ENCODE peak calls at places on chromosomes 1 and 21, in six cellular contexts. E is BE2C, L is lower lobe of right lung, C is fibroblast of the aortic adventitia, D is astrocyte, Z is activated B cell treated with CpG ODN at 0.5 μM for 24 hours. Y is an unnamed sample.

GRCh38 chr1:59699227-59699847 is 115.4 kb upstream of the HOOK1 start:
- DNase-seq in C (peak), L (no peak), Z (no peak), E (no peak), D (no peak), Y (no peak)

GRCh38 chr1:235073968-235074334 is 54.7 kb downstream of the TOMM20 start:
- DNase-seq in L (peak), C (no peak), E (no peak), Z (no peak), D (no peak), Y (no peak)

GRCh38 chr1:218079820-218080219 is 205.3 kb upstream of the RRP15 start:
- DNase-seq in C (no peak), L (no peak), Z (no peak), D (no peak), E (no peak), Y (no peak)

GRCh38 chr1:209838537-209838936 is 10.8 kb downstream of the UTP25 start:
- DNase-seq in Z (no peak), E (no peak), D (no peak), C (no peak), L (peak), Y (no peak)

GRCh38 chr1:189596197-189596596 is 881.5 kb downstream of the BRINP3 start:
- DNase-seq in E (no peak), C (no peak), Z (no peak), D (no peak), L (no peak), Y (no peak)

GRCh38 chr21:34133802-34134201 is 60.4 kb downstream of the MRPS6 start:
- DNase-seq in C (no peak), E (no peak), L (no peak), Z (no peak), D (no peak), Y (no peak)

GRCh38 chr1:187685338-187685737 is 856.6 kb downstream of the PLA2G4A start:
- DNase-seq in L (no peak), C (peak), Z (no peak), E (no peak), D (peak), Y (no peak)

GRCh38 chr21:35096959-35097358 is 47.9 kb upstream of the RUNX1 start:
- DNase-seq in L (no peak), D (no peak), E (no peak), C (no peak), Z (no peak), Y (no peak)

GRCh38 chr1:5105744-5106143 is 451.3 kb downstream of the AJAP1 start:
- DNase-seq in C (no peak), Z (no peak), D (no peak), L (no peak), E (no peak), Y (no peak)

GRCh38 chr1:67431869-67432578 is 1.8 kb upstream of the SERBP1 start:
- DNase-seq in Z (no peak), C (no peak), E (no peak), D (no peak), L (no peak), Y (no peak)

GRCh38 chr21:39094087-39094785 is 89.0 kb downstream of the PSMG1 start:
- DNase-seq in E (no peak), C (no peak), Z (no peak), L (no peak), D (no peak), Y (no peak)

GRCh38 chr1:65310078-65310587 is 790 bp downstream of the DNAJC6 start:
- DNase-seq in C (no peak), E (peak), D (no peak), Z (no peak), L (no peak), Y (no peak)

GRCh38 chr1:116806245-116806644 is 52.0 kb downstream of the CD2 start:
- DNase-seq in E (no peak), Z (no peak), L (no peak), C (no peak), D (no peak), Y (no peak)

GRCh38 chr1:201450721-201451291 is 18.2 kb downstream of the PHLDA3 start:
- DNase-seq in C (peak), D (peak), Z (no peak), L (peak), E (peak), Y (no peak)

GRCh38 chr1:192905049-192905448 is 96.2 kb downstream of the RGS2 start:
- DNase-seq in Z (no peak), D (peak), C (peak), L (no peak), E (no peak), Y (no peak)

GRCh38 chr1:229430761-229431269 is 3.1 kb downstream of the ACTA1 start:
- DNase-seq in E (no peak), D (peak), L (peak), C (peak), Z (no peak), Y (peak)

GRCh38 chr1:145759713-145760112 is 40.4 kb downstream of the CD160 start:
- DNase-seq in Z (no peak), C (no peak), E (no peak), D (no peak), L (no peak), Y (no peak)

GRCh38 chr1:199701731-199702130 is 325.8 kb upstream of the NR5A2 start:
- DNase-seq in C (peak), D (no peak), E (no peak), L (no peak), Z (no peak), Y (no peak)

GRCh38 chr1:22387888-22388564 is 63.6 kb upstream of the ZBTB40 start:
- DNase-seq in D (no peak), E (no peak), Z (no peak), C (peak), L (no peak), Y (no peak)

GRCh38 chr1:30249446-30250337 is 473.7 kb downstream of the MATN1 start:
- DNase-seq in L (no peak), D (no peak), E (no peak), Z (no peak), C (no peak), Y (no peak)

GRCh38 chr1:17207046-17207445 is 2.1 kb downstream of the PADI1 start:
- DNase-seq in E (no peak), L (peak), C (no peak), Z (peak), D (no peak), Y (no peak)

GRCh38 chr1:51648180-51649109 is 31.6 kb downstream of the OSBPL9 start:
- DNase-seq in C (peak), L (no peak), D (peak), E (peak), Z (no peak), Y (no peak)

GRCh38 chr21:22961248-22961647 is 1963.0 kb downstream of the NCAM2 start:
- DNase-seq in Z (no peak), D (no peak), C (no peak), L (no peak), E (no peak), Y (no peak)

GRCh38 chr21:35343046-35343816 is 294.1 kb upstream of the RUNX1 start:
- DNase-seq in D (peak), Z (no peak), E (no peak), L (no peak), C (peak), Y (no peak)

GRCh38 chr1:44031051-44031899 is at the start of gene SLC6A9:
- DNase-seq in E (peak), D (peak), C (peak), Z (peak), L (peak), Y (peak)

GRCh38 chr21:35273331-35273730 is 224.2 kb upstream of the RUNX1 start:
- DNase-seq in L (no peak), E (no peak), Z (no peak), D (no peak), C (no peak), Y (no peak)

GRCh38 chr1:9759939-9760338 is 63.8 kb downstream of the CLSTN1 start:
- DNase-seq in Z (no peak), C (no peak), L (no peak), D (no peak), E (no peak), Y (no peak)

GRCh38 chr1:54889132-54889725 is 2.2 kb upstream of the DHCR24 start:
- DNase-seq in L (no peak), C (no peak), Z (no peak), D (no peak), E (no peak), Y (no peak)

GRCh38 chr1:201275266-201275666 is 8.0 kb upstream of the PKP1 start:
- DNase-seq in D (peak), E (peak), Z (no peak), L (no peak), C (peak), Y (no peak)

GRCh38 chr21:21000576-21001175 is 2.5 kb downstream of the NCAM2 start:
- DNase-seq in D (no peak), E (no peak), C (no peak), Z (no peak), L (no peak), Y (no peak)

GRCh38 chr1:61638296-61638695 is 86.6 kb downstream of the TM2D1 start:
- DNase-seq in D (no peak), C (peak), L (no peak), E (no peak), Z (no peak), Y (no peak)

GRCh38 chr1:161092621-161093028 is 3.3 kb upstream of the NECTIN4 start:
- DNase-seq in D (no peak), E (no peak), C (no peak), L (no peak), Z (no peak), Y (no peak)

GRCh38 chr1:101004061-101004460 is 21.5 kb downstream of the DPH5 start:
- DNase-seq in L (no peak), D (no peak), C (peak), Z (no peak), E (no peak), Y (no peak)

GRCh38 chr1:100347009-100347966 is 5.0 kb upstream of the CDC14A start:
- DNase-seq in E (no peak), D (peak), L (no peak), Z (no peak), C (peak), Y (no peak)

GRCh38 chr1:212062832-212063438 is 27.4 kb downstream of the DTL start:
- DNase-seq in Z (no peak), L (no peak), D (peak), C (peak), E (no peak), Y (no peak)

GRCh38 chr1:247401310-247402098 is 14.5 kb upstream of the NLRP3 start:
- DNase-seq in D (no peak), L (no peak), E (no peak), C (no peak), Z (no peak), Y (no peak)

GRCh38 chr1:119787776-119788175 is 19.1 kb upstream of the HMGCS2 start:
- DNase-seq in C (peak), D (peak), Z (no peak), L (no peak), E (no peak), Y (no peak)

GRCh38 chr1:235648407-235648907 is 1.1 kb downstream of the GNG4 start:
- DNase-seq in Z (no peak), D (no peak), E (peak), L (no peak), C (no peak), Y (no peak)

DNA sequence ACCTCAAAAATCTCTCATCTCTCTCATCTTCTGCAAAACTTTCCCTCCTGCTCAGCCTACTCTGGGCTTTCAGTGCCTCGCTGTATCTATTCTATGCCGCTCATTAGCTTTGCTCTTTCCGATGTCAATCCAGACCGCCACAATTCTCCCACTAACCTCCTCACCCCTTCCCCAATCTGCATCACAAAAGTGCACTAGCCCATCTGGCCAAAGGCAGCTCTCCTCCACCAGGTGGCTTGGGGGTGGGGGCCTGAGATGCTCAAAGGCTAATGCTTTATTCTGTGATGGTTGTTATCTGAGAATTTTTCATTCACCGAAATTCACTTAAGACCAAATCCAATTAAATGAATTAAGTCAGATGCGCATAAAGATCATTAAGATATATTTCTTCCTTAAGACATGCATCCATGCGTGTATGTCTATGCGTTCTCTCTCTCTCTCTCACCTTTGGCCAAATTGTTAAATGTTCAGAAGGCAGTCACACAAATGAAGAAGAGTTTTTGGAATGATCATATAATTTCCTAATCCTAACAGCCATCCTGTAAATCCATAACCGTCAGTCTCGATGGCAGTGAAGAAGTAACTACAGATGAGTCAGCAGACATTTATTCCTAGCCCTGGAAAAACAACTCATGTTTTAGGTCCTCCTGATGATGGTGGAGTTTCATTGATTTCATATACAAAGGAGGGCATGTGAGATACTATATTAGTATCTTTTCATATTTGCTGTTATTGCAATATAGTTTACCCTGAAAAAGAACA is 111.3 kb downstream of the C1orf21 start:
- DNase-seq in C (no peak), E (peak), Z (no peak), L (no peak), D (no peak), Y (no peak)
- TF ChIP-seq CTCF in C (no peak), E (peak), Z (no peak), L (no peak), D (no peak), Y (no peak)

GRCh38 chr1:196387766-196388165 is 220.5 kb downstream of the KCNT2 start:
- DNase-seq in C (peak), L (no peak), D (peak), Z (no peak), E (no peak), Y (no peak)

GRCh38 chr1:196381544-196381943 is 226.7 kb downstream of the KCNT2 start:
- DNase-seq in L (no peak), D (no peak), C (no peak), E (no peak), Z (no peak), Y (no peak)

GRCh38 chr1:196380311-196380710 is 227.9 kb downstream of the KCNT2 start:
- DNase-seq in L (no peak), C (no peak), D (no peak), Z (no peak), E (no peak), Y (no peak)

GRCh38 chr1:196382383-196382782 is 225.9 kb downstream of the KCNT2 start:
- DNase-seq in L (no peak), E (no peak), C (no peak), Z (no peak), D (no peak), Y (no peak)

GRCh38 chr1:196385109-196385508 is 223.1 kb downstream of the KCNT2 start:
- DNase-seq in Z (no peak), D (no peak), L (no peak), C (no peak), E (no peak), Y (no peak)
- TF ChIP-seq CTCF in Z (no peak), D (no peak), L (no peak), C (no peak), E (no peak), Y (no peak)

GRCh38 chr1:153195216-153195615 is 8.0 kb upstream of the LELP1 start:
- DNase-seq in L (no peak), Z (no peak), E (no peak), D (no peak), C (no peak), Y (no peak)

GRCh38 chr1:153194331-153195050 is 8.7 kb upstream of the LELP1 start:
- DNase-seq in C (no peak), L (no peak), D (no peak), Z (no peak), E (no peak), Y (no peak)

GRCh38 chr1:153190373-153190772 is 12.9 kb upstream of the LELP1 start:
- DNase-seq in Z (no peak), D (no peak), E (no peak), L (no peak), C (no peak), Y (no peak)

DNA sequence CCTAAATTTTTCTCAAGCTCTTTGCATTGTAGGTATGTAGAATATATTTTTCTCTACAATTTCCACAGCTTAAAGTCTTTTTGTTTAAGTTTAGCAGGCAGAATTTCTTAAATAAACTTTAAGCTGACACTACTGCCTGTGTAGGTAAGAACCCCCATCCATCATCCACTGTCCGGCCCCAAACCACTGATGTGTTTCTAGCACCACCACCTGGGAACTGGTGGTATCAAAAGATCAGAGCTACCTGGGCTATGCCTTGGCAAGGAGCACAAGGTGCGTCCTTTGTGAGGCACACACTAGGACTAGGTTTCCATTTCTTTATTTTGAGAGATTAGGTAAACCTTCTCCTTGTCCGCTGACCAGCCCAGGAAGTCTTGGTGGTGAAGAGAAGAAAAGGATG is 10.5 kb upstream of the LELP1 start:
- DNase-seq in L (no peak), E (no peak), Z (no peak), D (no peak), C (no peak), Y (peak)
- TF ChIP-seq CTCF in L (no peak), E (peak), Z (no peak), D (no peak), C (peak), Y (peak)

GRCh38 chr1:158016651-158017335 is 23.3 kb downstream of the KIRREL1 start:
- DNase-seq in E (no peak), D (no peak), L (no peak), C (no peak), Z (no peak), Y (no peak)

GRCh38 chr1:158017800-158018595 is 24.6 kb downstream of the KIRREL1 start:
- DNase-seq in L (no peak), E (no peak), Z (no peak), C (peak), D (peak), Y (no peak)

GRCh38 chr1:158020877-158021630 is 27.6 kb downstream of the KIRREL1 start:
- DNase-seq in D (peak), C (peak), Z (no peak), E (no peak), L (no peak), Y (no peak)

GRCh38 chr1:158021721-158022120 is 28.3 kb downstream of the KIRREL1 start:
- DNase-seq in L (no peak), D (no peak), C (no peak), Z (no peak), E (no peak), Y (no peak)

DNA sequence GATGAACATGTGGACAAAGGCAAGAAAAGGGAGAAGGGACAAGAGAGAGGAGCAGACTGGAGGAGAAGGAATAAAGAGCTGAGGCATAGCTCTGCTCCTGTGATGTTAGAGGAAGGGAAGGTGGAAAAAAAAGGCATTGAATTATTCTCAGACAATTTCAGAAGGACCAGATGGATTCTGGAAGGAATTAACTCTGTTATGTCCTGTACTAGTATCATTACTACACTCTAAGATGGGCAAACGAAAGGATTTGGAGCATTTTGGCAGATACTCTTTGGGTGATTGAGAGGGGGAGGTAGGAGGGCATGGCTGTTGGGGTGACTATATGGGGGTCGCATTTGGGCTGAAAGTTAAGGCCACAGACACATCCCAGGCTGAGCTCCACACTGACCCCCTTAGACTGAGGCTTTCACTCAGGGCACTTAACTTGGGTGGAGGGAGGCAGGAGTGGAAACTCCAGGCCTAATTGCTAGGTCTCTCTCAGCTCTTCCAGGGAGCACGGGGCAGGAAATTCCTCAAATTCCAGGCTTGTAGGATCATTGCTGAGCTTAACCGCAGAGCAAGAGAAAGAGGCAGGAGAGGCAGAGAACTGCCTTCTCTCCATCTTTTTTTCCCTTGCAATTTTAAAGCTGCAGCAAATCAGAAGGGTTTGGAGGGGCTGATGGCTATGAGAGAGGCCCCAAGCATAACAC is 25.9 kb downstream of the KIRREL1 start:
- DNase-seq in E (no peak), D (peak), C (peak), Z (no peak), L (no peak), Y (no peak)
- TF ChIP-seq CTCF in E (no peak), D (no peak), C (no peak), Z (no peak), L (no peak), Y (no peak)

GRCh38 chr1:93992954-93993353 is 83.7 kb upstream of the GCLM start:
- DNase-seq in Z (no peak), C (no peak), L (no peak), E (no peak), D (no peak), Y (no peak)

GRCh38 chr1:93993731-93994130 is 84.5 kb upstream of the GCLM start:
- DNase-seq in L (no peak), D (peak), C (no peak), E (no peak), Z (no peak), Y (no peak)

GRCh38 chr1:93990010-93990409 is 80.8 kb upstream of the GCLM start:
- DNase-seq in L (no peak), Z (no peak), D (no peak), E (no peak), C (no peak), Y (no peak)

GRCh38 chr1:93991269-93991668 is 82.0 kb upstream of the GCLM start:
- DNase-seq in E (no peak), C (no peak), L (no peak), D (no peak), Z (no peak), Y (no peak)

DNA sequence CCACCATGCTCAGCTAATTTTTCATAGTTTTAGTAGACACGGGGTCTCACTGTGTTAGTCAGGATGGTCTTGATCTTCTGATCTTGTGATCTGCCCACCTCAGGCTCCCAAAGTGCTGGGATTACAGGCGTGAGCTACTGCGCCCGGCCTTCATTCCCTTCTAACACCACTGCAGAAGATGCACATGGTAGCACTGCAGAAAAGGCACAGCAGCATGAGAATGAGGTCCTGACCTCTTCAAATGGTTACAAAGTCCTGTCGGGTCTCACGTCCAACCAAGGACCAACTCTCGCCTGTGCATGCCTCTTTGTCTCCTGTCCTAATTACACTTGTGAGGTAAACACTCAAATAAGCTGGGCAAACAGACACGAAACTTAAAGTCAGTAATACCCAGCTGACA is 83.0 kb upstream of the GCLM start:
- DNase-seq in L (no peak), E (no peak), Z (no peak), C (no peak), D (no peak), Y (no peak)
- TF ChIP-seq CTCF in L (no peak), E (no peak), Z (no peak), C (no peak), D (no peak), Y (no peak)

GRCh38 chr1:244833734-244834595 is 1.5 kb upstream of the COX20 start:
- DNase-seq in Z (peak), E (peak), D (peak), C (peak), L (peak), Y (peak)
- TF ChIP-seq CTCF in Z (no peak), E (peak), D (peak), C (peak), L (peak), Y (peak)

Y was measured in progenitor cell of endocrine pancreas.